ENCODE peak calls at places on chromosomes 3 and 15, in nine cellular contexts. W is cardiac muscle cell; K is colonic mucosa; U is upper lobe of left lung; J is pancreas; C is upper lobe of right lung; Q is CD8-positive, alpha-beta memory T cell; B is AG09309; E is fibroblast of lung. M is an unnamed sample.

GRCh38 chr3:129623447-129624118 is 17.1 kb upstream of the PLXND1 start:
- DNase-seq in Q (no peak), W (no peak), U (no peak), B (no peak), E (no peak), J (peak), C (peak), K (peak), M (no peak)

GRCh38 chr15:42759093-42759492 is 22.2 kb upstream of the CDAN1 start:
- DNase-seq in B (no peak), C (no peak), U (no peak), E (no peak), W (no peak), J (no peak), K (no peak), Q (no peak), M (no peak)

GRCh38 chr15:78574944-78575343 is 9.6 kb downstream of the CHRNA5 start:
- DNase-seq in U (no peak), J (no peak), B (no peak), K (no peak), Q (no peak), W (no peak), E (no peak), C (no peak), M (no peak)

GRCh38 chr3:57066471-57066870 is 6.0 kb downstream of the SPATA12 start:
- DNase-seq in J (no peak), U (no peak), B (no peak), E (peak), Q (no peak), W (no peak), C (no peak), K (no peak), M (peak)

GRCh38 chr15:80777836-80778620 is 1.1 kb upstream of the CEMIP start:
- DNase-seq in K (no peak), U (no peak), J (no peak), E (no peak), Q (no peak), W (no peak), C (no peak), B (no peak), M (no peak)

GRCh38 chr15:81023483-81024264 is 23.0 kb downstream of the TLNRD1 start:
- DNase-seq in C (peak), U (no peak), K (peak), Q (no peak), J (no peak), W (no peak), B (peak), E (peak), M (no peak)

GRCh38 chr15:65312400-65312916 is 8.0 kb downstream of the RNU5B-1 start:
- DNase-seq in B (no peak), C (no peak), E (no peak), J (no peak), W (no peak), Q (no peak), K (no peak), U (no peak), M (no peak)

GRCh38 chr3:157373783-157374182 is 62.9 kb upstream of the PTX3 start:
- DNase-seq in W (no peak), J (no peak), K (no peak), Q (no peak), C (no peak), U (no peak), E (peak), B (peak), M (no peak)

GRCh38 chr3:53803124-53803815 is 42.9 kb downstream of the CHDH start:
- DNase-seq in U (peak), J (no peak), W (no peak), K (no peak), Q (no peak), E (no peak), C (peak), B (no peak), M (no peak)

GRCh38 chr3:182404031-182404430 is 389.3 kb upstream of the ATP11B start:
- DNase-seq in Q (no peak), B (no peak), E (no peak), U (no peak), J (no peak), K (no peak), W (no peak), C (no peak), M (no peak)

GRCh38 chr3:124381565-124382333 is 348.5 kb upstream of the UMPS start:
- DNase-seq in W (no peak), C (no peak), J (no peak), E (peak), Q (no peak), K (no peak), U (no peak), B (no peak), M (no peak)

GRCh38 chr3:93983408-93983807 is 3.5 kb downstream of the ARL13B start:
- DNase-seq in B (no peak), C (no peak), E (no peak), K (no peak), Q (no peak), U (no peak), J (no peak), W (no peak), M (no peak)

GRCh38 chr3:177835917-177836316 is 638.6 kb upstream of the TBL1XR1 start:
- DNase-seq in J (no peak), E (peak), U (no peak), C (no peak), K (no peak), Q (no peak), B (peak), W (no peak), M (no peak)

GRCh38 chr3:9770276-9770812 is 597 bp upstream of the CAMK1 start:
- DNase-seq in K (peak), E (no peak), C (peak), Q (no peak), B (no peak), J (peak), U (no peak), W (no peak), M (no peak)

GRCh38 chr15:74226761-74227540 is 9.2 kb upstream of the CCDC33 start:
- DNase-seq in K (no peak), C (no peak), U (no peak), Q (no peak), B (no peak), W (no peak), J (no peak), E (no peak), M (no peak)

GRCh38 chr15:43492266-43492665 is 690 bp downstream of the TP53BP1 start:
- DNase-seq in E (no peak), W (no peak), Q (no peak), K (no peak), C (no peak), U (no peak), B (no peak), J (no peak), M (no peak)

GRCh38 chr3:43770426-43771103 is 79.8 kb downstream of the ABHD5 start:
- DNase-seq in U (peak), C (peak), W (no peak), E (peak), J (peak), B (no peak), K (peak), Q (no peak), M (no peak)

GRCh38 chr15:77033729-77034619 is 36.9 kb downstream of the TSPAN3 start:
- DNase-seq in C (peak), J (peak), U (no peak), K (peak), B (no peak), Q (no peak), E (no peak), W (no peak), M (no peak)

GRCh38 chr3:47613723-47614122 is 35.1 kb upstream of the CSPG5 start:
- DNase-seq in Q (no peak), B (no peak), C (no peak), E (peak), K (no peak), W (no peak), J (peak), U (no peak), M (no peak)

GRCh38 chr3:58120075-58120812 is 90.5 kb downstream of the DNASE1L3 start:
- DNase-seq in W (no peak), E (no peak), K (no peak), B (no peak), C (no peak), Q (no peak), U (no peak), J (peak), M (no peak)

GRCh38 chr3:149016669-149017541 is 25.6 kb downstream of the GYG1 start:
- DNase-seq in J (no peak), B (peak), U (no peak), K (no peak), W (no peak), C (no peak), Q (no peak), E (peak), M (peak)

GRCh38 chr3:55235416-55235815 is 251.7 kb downstream of the WNT5A start:
- DNase-seq in Q (no peak), C (no peak), E (peak), J (no peak), B (no peak), U (no peak), K (no peak), W (no peak), M (no peak)

GRCh38 chr15:47944911-47945310 is 175.9 kb upstream of the SLC24A5 start:
- DNase-seq in K (no peak), U (no peak), B (no peak), Q (no peak), J (no peak), E (no peak), W (no peak), C (no peak), M (no peak)

GRCh38 chr15:75194397-75194796 is 7.3 kb upstream of the C15orf39 start:
- DNase-seq in W (no peak), B (no peak), C (no peak), Q (no peak), J (no peak), E (no peak), U (no peak), K (no peak), M (no peak)

DNA sequence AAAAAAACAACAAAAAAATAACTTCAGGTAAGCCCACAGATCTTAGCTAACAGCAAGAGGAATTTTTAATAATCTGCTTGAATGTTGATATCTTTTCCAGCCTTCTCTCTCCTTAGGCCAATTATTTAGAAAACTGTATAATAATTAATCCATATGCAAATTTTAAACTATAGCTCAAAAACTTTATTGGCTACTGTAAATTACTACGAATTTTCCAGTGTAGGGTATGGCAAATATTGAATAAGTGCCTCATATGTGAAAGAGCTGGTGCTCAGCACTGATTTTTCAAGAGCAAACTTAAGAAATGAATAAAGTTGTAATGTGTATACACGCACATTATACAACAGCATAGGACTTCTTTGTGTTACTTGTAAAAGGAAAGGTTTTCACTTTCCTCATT is 123.0 kb downstream of the TFDP2 start:
- DNase-seq in Q (no peak), W (no peak), U (no peak), C (no peak), B (no peak), E (no peak), K (no peak), J (no peak), M (no peak)
- H3K4me3 ChIP-seq in Q (no peak), W (peak), U (no peak), C (no peak), B (no peak), E (no peak), K (no peak), J (no peak), M (no peak)

GRCh38 chr15:24861014-24861690 is 93.6 kb upstream of the SNRPN start:
- DNase-seq in K (no peak), E (no peak), Q (no peak), W (no peak), U (no peak), B (no peak), C (no peak), J (no peak), M (no peak)

GRCh38 chr15:24857094-24857437 is 97.7 kb upstream of the SNRPN start:
- DNase-seq in C (no peak), U (no peak), W (peak), E (no peak), Q (no peak), J (no peak), K (no peak), B (no peak), M (no peak)

GRCh38 chr15:24858737-24859601 is 95.8 kb upstream of the SNRPN start:
- DNase-seq in B (no peak), W (peak), E (peak), U (no peak), Q (no peak), J (no peak), C (no peak), K (no peak), M (no peak)

GRCh38 chr15:24857777-24858176 is 97.0 kb upstream of the SNRPN start:
- DNase-seq in E (peak), C (no peak), U (no peak), Q (no peak), B (no peak), K (no peak), W (no peak), J (no peak), M (no peak)

GRCh38 chr15:24856397-24857093 is 98.2 kb upstream of the SNRPN start:
- DNase-seq in W (peak), Q (no peak), J (no peak), K (no peak), U (peak), E (peak), C (no peak), B (no peak), M (peak)
- H3K4me3 ChIP-seq in W (peak), Q (no peak), J (no peak), K (no peak), U (no peak), E (peak), C (no peak), B (no peak), M (peak)

GRCh38 chr3:71186816-71187215 is 396.7 kb downstream of the FOXP1 start:
- DNase-seq in K (peak), B (no peak), W (no peak), U (no peak), E (no peak), C (no peak), Q (no peak), J (no peak), M (no peak)
- H3K4me3 ChIP-seq in K (no peak), B (no peak), W (no peak), U (no peak), E (no peak), C (no peak), Q (no peak), J (no peak), M (no peak)

DNA sequence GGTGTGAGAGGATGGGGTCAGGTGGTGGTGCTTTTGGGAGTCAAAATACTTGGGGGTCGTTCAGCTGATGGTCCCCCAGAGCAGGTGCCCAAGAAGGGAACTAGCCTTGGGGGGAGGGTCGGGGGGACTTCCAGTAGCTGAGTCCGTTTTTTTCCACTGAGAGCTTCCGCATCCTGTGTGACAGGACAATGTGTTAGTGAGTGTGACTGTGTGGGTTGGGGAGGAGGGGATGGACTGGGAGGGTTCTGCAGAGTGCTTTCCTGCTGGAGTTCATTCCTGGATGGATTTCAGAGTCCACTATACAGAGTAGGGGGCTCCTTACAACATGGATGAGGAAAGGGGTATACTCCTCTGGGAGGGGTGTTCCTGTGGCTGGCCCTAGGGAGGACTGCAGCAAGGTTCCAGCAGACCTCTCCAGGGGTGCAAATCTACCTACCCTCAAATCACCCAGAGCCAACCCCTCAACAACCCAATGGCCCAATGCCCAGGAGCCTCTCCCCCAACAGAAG is 601 bp upstream of the HYAL2 start:
- DNase-seq in B (no peak), C (no peak), U (no peak), Q (no peak), W (no peak), J (no peak), K (no peak), E (no peak), M (no peak)
- H3K4me3 ChIP-seq in B (no peak), C (peak), U (no peak), Q (no peak), W (no peak), J (no peak), K (no peak), E (no peak), M (no peak)

GRCh38 chr3:32778389-32778788 is 39.4 kb upstream of the TRIM71 start:
- DNase-seq in U (no peak), B (no peak), K (no peak), E (no peak), C (no peak), W (no peak), Q (no peak), J (no peak), M (no peak)

GRCh38 chr3:32781211-32781968 is 36.4 kb upstream of the TRIM71 start:
- DNase-seq in E (peak), Q (peak), J (peak), W (peak), C (peak), U (peak), B (no peak), K (peak), M (peak)

GRCh38 chr3:32782417-32782816 is 35.4 kb upstream of the TRIM71 start:
- DNase-seq in K (no peak), E (no peak), Q (no peak), J (no peak), C (no peak), B (no peak), U (no peak), W (no peak), M (no peak)

GRCh38 chr3:32780735-32781210 is 37.0 kb upstream of the TRIM71 start:
- DNase-seq in Q (peak), B (no peak), K (peak), U (peak), E (peak), C (peak), W (peak), J (peak), M (peak)

GRCh38 chr3:32780071-32780734 is 37.6 kb upstream of the TRIM71 start:
- DNase-seq in Q (no peak), C (no peak), E (no peak), J (no peak), K (no peak), W (no peak), U (no peak), B (no peak), M (no peak)
- H3K4me3 ChIP-seq in Q (no peak), C (peak), E (peak), J (no peak), K (peak), W (peak), U (no peak), B (no peak), M (peak)

DNA sequence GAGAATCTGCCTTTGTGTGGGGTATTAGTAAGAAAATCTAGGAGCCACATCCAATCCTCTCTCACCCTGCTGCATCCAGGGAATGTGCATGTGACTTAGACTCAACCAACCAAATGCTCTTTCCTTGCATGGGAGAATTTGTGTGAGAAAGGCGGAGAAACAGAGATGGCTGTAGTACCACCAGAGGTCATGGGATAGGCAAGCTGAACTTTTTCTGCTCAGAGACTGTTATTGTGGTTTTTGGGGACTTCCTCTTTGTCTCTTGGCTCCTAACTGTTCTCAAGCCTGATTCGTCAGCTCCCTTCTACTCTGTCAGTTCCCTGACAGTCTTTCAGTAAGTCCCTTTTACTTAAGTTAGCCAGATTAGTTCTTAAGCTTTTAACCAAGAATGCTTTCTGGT is 2.6 kb upstream of the ZSCAN2 start:
- DNase-seq in U (no peak), W (no peak), J (no peak), C (no peak), K (no peak), Q (peak), E (no peak), B (no peak), M (no peak)
- H3K4me3 ChIP-seq in U (no peak), W (no peak), J (no peak), C (no peak), K (no peak), Q (peak), E (no peak), B (no peak), M (no peak)

DNA sequence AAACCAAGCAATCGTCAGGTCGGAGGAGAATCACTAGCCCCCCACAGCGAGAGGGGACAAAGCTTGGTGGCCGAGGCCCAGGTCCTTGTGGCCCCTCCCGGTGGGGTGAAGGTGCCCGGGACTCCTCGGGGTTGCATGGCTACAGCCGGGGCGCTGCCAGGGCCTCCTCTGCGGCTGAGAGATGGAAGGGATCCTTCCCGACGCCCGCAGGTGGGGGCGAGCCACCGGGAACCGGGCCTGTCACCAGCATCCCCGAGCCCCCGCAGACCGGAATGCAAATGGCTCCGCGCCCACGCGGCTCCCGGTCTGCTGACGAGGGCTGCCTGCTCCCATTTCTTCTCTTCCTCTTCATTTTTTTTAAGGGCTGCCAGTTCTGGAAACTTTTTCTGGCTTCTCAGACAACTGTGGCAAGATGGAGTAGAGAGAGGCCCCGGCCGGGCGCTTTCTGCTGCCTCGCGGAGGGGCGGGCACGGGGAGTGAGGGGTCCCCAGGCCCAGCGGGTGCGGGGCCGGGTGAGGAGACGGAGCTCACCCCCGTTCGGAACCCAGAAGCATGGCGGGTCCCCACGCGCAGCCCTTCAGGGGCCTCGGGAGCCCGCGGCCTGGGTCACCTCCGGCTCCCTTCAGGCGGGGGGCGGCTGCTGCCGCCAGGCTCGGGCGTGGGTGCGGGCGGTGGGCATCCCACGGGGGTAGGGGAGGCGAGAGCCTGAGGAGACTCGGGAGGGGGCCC is 27.5 kb downstream of the MELTF start:
- DNase-seq in E (peak), Q (no peak), C (peak), U (peak), B (no peak), J (peak), W (no peak), K (no peak), M (no peak)
- H3K4me3 ChIP-seq in E (no peak), Q (no peak), C (peak), U (peak), B (peak), J (peak), W (no peak), K (peak), M (peak)

GRCh38 chr3:10816863-10817253 is 830 bp downstream of the SLC6A11 start:
- DNase-seq in W (no peak), U (no peak), Q (no peak), C (no peak), K (no peak), J (no peak), B (no peak), E (no peak), M (no peak)
- H3K4me3 ChIP-seq in W (no peak), U (no peak), Q (no peak), C (no peak), K (no peak), J (no peak), B (no peak), E (no peak), M (no peak)

M was measured in retinal pigment epithelial cell.